ENCODE peak calls at places on chromosome 22, in seven cellular contexts. T, Z, E, O, I, U and B are unnamed samples.

GRCh38 chr22:29581799-29582198 is 886 bp upstream of the NIPSNAP1 start:
- DNase-seq in I (no peak), E (peak), Z (no peak), T (peak), O (no peak), U (no peak), B (no peak)

GRCh38 chr22:19038728-19039447 is 83.3 kb downstream of the DGCR2 start:
- DNase-seq in E (no peak), T (no peak), O (no peak), U (no peak), Z (peak), I (no peak), B (no peak)

GRCh38 chr22:44399196-44399837 is 86.6 kb upstream of the SHISAL1 start:
- DNase-seq in E (no peak), Z (peak), I (no peak), T (no peak), U (no peak), O (no peak), B (no peak)

GRCh38 chr22:48478124-48478523 is 1349.5 kb downstream of the BRD1 start:
- DNase-seq in I (no peak), U (no peak), T (no peak), O (no peak), E (no peak), Z (no peak), B (no peak)

GRCh38 chr22:29269731-29270474 is 1.8 kb downstream of the EWSR1 start:
- DNase-seq in E (peak), T (no peak), Z (no peak), O (no peak), I (no peak), U (no peak), B (no peak)

GRCh38 chr22:29883045-29883830 is at the start of gene MTMR3:
- DNase-seq in E (peak), O (peak), U (peak), Z (peak), T (peak), I (peak), B (peak)

GRCh38 chr22:49486225-49486624 is 341.4 kb downstream of the BRD1 start:
- DNase-seq in U (no peak), E (no peak), T (no peak), I (no peak), Z (no peak), O (no peak), B (no peak)

GRCh38 chr22:29030618-29031235 is 30.9 kb downstream of the C22orf31 start:
- DNase-seq in O (peak), E (peak), T (no peak), U (no peak), Z (peak), I (peak), B (peak)

GRCh38 chr22:50268655-50269113 is 1.5 kb downstream of the MAPK11 start:
- DNase-seq in E (no peak), Z (no peak), U (no peak), T (no peak), I (no peak), O (no peak), B (no peak)

GRCh38 chr22:30298005-30298701 is 8.8 kb upstream of the CASTOR1 start:
- DNase-seq in O (no peak), E (peak), U (no peak), I (no peak), T (peak), Z (no peak), B (peak)

GRCh38 chr22:44597616-44598015 is 99.6 kb upstream of the RTL6 start:
- DNase-seq in T (no peak), Z (no peak), I (peak), O (no peak), U (no peak), E (no peak), B (no peak)

GRCh38 chr22:43883012-43883661 is 8.7 kb downstream of the PNPLA5 start:
- DNase-seq in O (peak), E (peak), U (no peak), Z (no peak), I (peak), T (peak), B (peak)

GRCh38 chr22:27679722-27680488 is 121.7 kb downstream of the MN1 start:
- DNase-seq in U (no peak), E (no peak), T (no peak), I (no peak), O (no peak), Z (no peak), B (no peak)

GRCh38 chr22:49344196-49344595 is 483.5 kb downstream of the BRD1 start:
- DNase-seq in Z (no peak), I (no peak), T (no peak), U (no peak), O (no peak), E (no peak), B (no peak)

GRCh38 chr22:23220485-23221350 is 40.4 kb downstream of the BCR start:
- DNase-seq in T (no peak), O (no peak), I (peak), U (no peak), Z (no peak), E (peak), B (no peak)

GRCh38 chr22:50117168-50117762 is 27.5 kb downstream of the MOV10L1 start:
- DNase-seq in T (no peak), E (no peak), Z (no peak), O (no peak), U (no peak), I (no peak), B (no peak)

GRCh38 chr22:24566899-24567511 is 11.2 kb downstream of the SNRPD3 start:
- DNase-seq in T (no peak), Z (no peak), E (no peak), U (no peak), I (peak), O (no peak), B (no peak)

GRCh38 chr22:29633514-29634312 is 30.3 kb downstream of the NF2 start:
- DNase-seq in O (no peak), T (no peak), Z (no peak), I (no peak), U (no peak), E (no peak), B (no peak)

GRCh38 chr22:32020117-32020516 is 22.9 kb upstream of the SLC5A1 start:
- DNase-seq in T (no peak), O (peak), U (no peak), E (peak), I (peak), Z (no peak), B (no peak)

GRCh38 chr22:27537481-27537891 is 264.1 kb downstream of the MN1 start:
- DNase-seq in T (no peak), Z (peak), U (no peak), E (no peak), I (peak), O (no peak), B (no peak)

GRCh38 chr22:27542602-27543001 is 259.0 kb downstream of the MN1 start:
- DNase-seq in Z (no peak), O (no peak), I (no peak), T (no peak), E (no peak), U (no peak), B (no peak)

GRCh38 chr22:33389927-33390326 is 331.7 kb upstream of the SYN3 start:
- DNase-seq in U (no peak), T (no peak), I (peak), Z (no peak), E (no peak), O (peak), B (no peak)

GRCh38 chr22:37126882-37127281 is 17.4 kb upstream of the TMPRSS6 start:
- DNase-seq in U (no peak), I (no peak), T (peak), Z (no peak), O (no peak), E (no peak), B (no peak)
- TF ChIP-seq CTCF in U (no peak), I (peak), T (peak), Z (no peak), O (peak), E (peak), B (no peak)

GRCh38 chr22:22097727-22098228 is 115.2 kb upstream of the TOP3B start:
- DNase-seq in Z (no peak), U (no peak), E (no peak), T (no peak), I (no peak), O (no peak), B (no peak)
- H3K4me3 ChIP-seq in Z (no peak), U (no peak), E (no peak), T (no peak), I (no peak), O (no peak), B (no peak)

DNA sequence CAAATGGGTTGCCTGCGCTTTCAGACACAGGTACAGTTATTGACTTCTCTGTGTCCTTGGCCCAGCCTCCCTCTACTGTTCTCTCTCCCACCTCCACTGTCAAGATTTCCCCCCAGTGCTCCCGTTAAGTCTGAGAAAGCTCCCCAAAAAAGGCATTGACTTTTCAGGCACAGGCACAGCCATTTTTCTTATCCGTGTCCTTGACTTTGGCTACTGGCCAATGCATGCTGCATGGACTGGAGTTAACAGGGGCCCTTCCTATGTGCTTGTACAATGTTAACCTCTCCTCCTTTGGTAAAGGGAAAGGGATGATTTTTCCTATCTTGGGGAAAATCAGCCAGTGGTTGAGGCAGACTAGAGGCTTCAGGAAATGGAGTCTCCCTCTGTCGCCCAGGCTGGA is 4.3 kb downstream of the APOL5 start:
- DNase-seq in O (no peak), E (no peak), Z (no peak), T (no peak), U (no peak), I (no peak), B (no peak)
- TF ChIP-seq CTCF in O (no peak), E (no peak), Z (no peak), T (no peak), U (no peak), I (no peak), B (no peak)

GRCh38 chr22:37544955-37545702 is 15.2 kb upstream of the CDC42EP1 start:
- DNase-seq in E (peak), I (peak), U (no peak), Z (peak), T (peak), O (peak), B (no peak)
- H3K4me3 ChIP-seq in E (no peak), I (peak), U (peak), Z (peak), T (peak), O (peak), B (no peak)

GRCh38 chr22:39384750-39385480 is 14.7 kb upstream of the TAB1 start:
- DNase-seq in T (no peak), O (peak), I (no peak), U (no peak), Z (no peak), E (no peak), B (no peak)
- TF ChIP-seq CTCF in T (no peak), O (peak), I (peak), U (no peak), Z (peak), E (peak), B (no peak)

DNA sequence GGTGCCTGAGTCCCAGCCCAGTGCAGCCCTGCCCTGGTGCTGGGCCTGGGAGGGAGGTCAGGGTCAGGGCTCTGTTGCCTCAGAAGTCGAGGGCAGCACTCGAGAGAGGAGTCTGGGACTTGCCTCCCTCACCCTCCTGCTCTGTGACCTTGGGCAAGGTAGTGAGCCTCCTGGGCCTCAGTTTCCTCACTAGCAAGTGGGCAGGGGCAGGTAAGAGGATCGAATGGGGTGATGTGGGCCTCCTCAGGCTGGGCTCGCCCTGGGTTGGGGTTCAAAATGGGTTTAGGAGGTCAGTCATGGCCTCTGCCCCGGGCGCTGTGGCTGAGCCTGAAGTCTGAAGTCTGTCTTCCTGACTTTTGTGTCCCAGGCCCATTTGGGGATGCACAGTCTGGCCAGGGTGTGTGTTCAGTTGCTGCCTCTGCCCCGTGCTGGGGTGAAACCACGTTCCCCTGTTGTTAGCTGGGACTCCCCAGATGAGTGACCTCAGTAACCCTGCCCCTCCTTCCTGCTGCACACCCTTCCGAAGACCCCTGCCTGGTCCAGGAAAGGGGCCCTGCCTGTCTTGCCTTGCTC is 40.9 kb upstream of the CELSR1 start:
- DNase-seq in U (no peak), E (no peak), I (no peak), T (no peak), Z (no peak), O (no peak), B (no peak)
- H3K4me3 ChIP-seq in U (peak), E (peak), I (peak), T (peak), Z (peak), O (no peak), B (peak)